ENCODE peak calls at places on chromosomes 7 and 10, in eight cellular contexts. One of them, this sample, is unnamed.

GRCh38 chr10:103231047-103231551 is 14.6 kb upstream of the RPEL1 start:
- DNase-seq in left lung: no peak
- DNase-seq in MM.1S: no peak
- DNase-seq in A549: peak; percentile 96
- DNase-seq in tibial artery: no peak
- DNase-seq in CD4-positive, alpha-beta T cell: no peak
- DNase-seq in SK-N-SH: no peak
- DNase-seq in heart left ventricle: no peak
- DNase-seq in this sample: peak; percentile 86

GRCh38 chr10:42744134-42744701 is 38.4 kb upstream of the BMS1 start:
- DNase-seq in SK-N-SH: no peak
- DNase-seq in MM.1S: no peak
- DNase-seq in CD4-positive, alpha-beta T cell: no peak
- DNase-seq in left lung: no peak
- DNase-seq in heart left ventricle: no peak
- DNase-seq in tibial artery: no peak
- DNase-seq in A549: no peak
- DNase-seq in this sample: no peak

GRCh38 chr10:28343987-28344895 is 41.4 kb upstream of the MPP7 start:
- DNase-seq in SK-N-SH: no peak
- DNase-seq in left lung: no peak
- DNase-seq in A549: no peak
- DNase-seq in CD4-positive, alpha-beta T cell: no peak
- DNase-seq in tibial artery: no peak
- DNase-seq in MM.1S: no peak
- DNase-seq in heart left ventricle: no peak
- DNase-seq in this sample: no peak

GRCh38 chr10:32367793-32368453 is 21.0 kb upstream of the EPC1 start:
- DNase-seq in A549: peak; percentile 73
- DNase-seq in SK-N-SH: peak; percentile 46
- DNase-seq in CD4-positive, alpha-beta T cell: peak; percentile 68
- DNase-seq in MM.1S: peak; percentile 55
- DNase-seq in tibial artery: peak; percentile 55
- DNase-seq in heart left ventricle: peak; percentile 66
- DNase-seq in left lung: no peak
- DNase-seq in this sample: peak; percentile 41

GRCh38 chr7:111108526-111108925 is 17.6 kb downstream of the LRRN3 start:
- DNase-seq in left lung: no peak
- DNase-seq in CD4-positive, alpha-beta T cell: no peak
- DNase-seq in SK-N-SH: no peak
- DNase-seq in heart left ventricle: no peak
- DNase-seq in tibial artery: no peak
- DNase-seq in A549: no peak
- DNase-seq in MM.1S: no peak
- DNase-seq in this sample: no peak

GRCh38 chr7:136171233-136171632 is 194.1 kb upstream of the MTPN start:
- DNase-seq in A549: no peak
- DNase-seq in CD4-positive, alpha-beta T cell: no peak
- DNase-seq in left lung: no peak
- DNase-seq in heart left ventricle: no peak
- DNase-seq in MM.1S: no peak
- DNase-seq in tibial artery: no peak
- DNase-seq in SK-N-SH: no peak
- DNase-seq in this sample: no peak

GRCh38 chr10:90743291-90743690 is 114.5 kb downstream of the HTR7 start:
- DNase-seq in A549: no peak
- DNase-seq in SK-N-SH: no peak
- DNase-seq in left lung: no peak
- DNase-seq in MM.1S: no peak
- DNase-seq in CD4-positive, alpha-beta T cell: no peak
- DNase-seq in heart left ventricle: no peak
- DNase-seq in tibial artery: no peak
- DNase-seq in this sample: no peak

GRCh38 chr10:108601856-108602255 is 1321.5 kb downstream of the XPNPEP1 start:
- DNase-seq in MM.1S: no peak
- DNase-seq in left lung: no peak
- DNase-seq in tibial artery: no peak
- DNase-seq in A549: no peak
- DNase-seq in heart left ventricle: no peak
- DNase-seq in CD4-positive, alpha-beta T cell: no peak
- DNase-seq in SK-N-SH: no peak
- DNase-seq in this sample: no peak

GRCh38 chr7:157521752-157522151 is 184.9 kb downstream of the DNAJB6 start:
- DNase-seq in left lung: no peak
- DNase-seq in SK-N-SH: no peak
- DNase-seq in MM.1S: no peak
- DNase-seq in tibial artery: no peak
- DNase-seq in CD4-positive, alpha-beta T cell: no peak
- DNase-seq in heart left ventricle: no peak
- DNase-seq in A549: no peak
- DNase-seq in this sample: no peak

GRCh38 chr7:5679047-5679740 is 102.3 kb downstream of the RNF216 start:
- DNase-seq in tibial artery: no peak
- DNase-seq in CD4-positive, alpha-beta T cell: no peak
- DNase-seq in MM.1S: no peak
- DNase-seq in heart left ventricle: no peak
- DNase-seq in A549: no peak
- DNase-seq in left lung: no peak
- DNase-seq in SK-N-SH: peak; percentile 58
- DNase-seq in this sample: no peak

GRCh38 chr7:11212816-11213215 is 239.1 kb downstream of the PHF14 start:
- DNase-seq in SK-N-SH: no peak
- DNase-seq in heart left ventricle: no peak
- DNase-seq in MM.1S: no peak
- DNase-seq in tibial artery: no peak
- DNase-seq in CD4-positive, alpha-beta T cell: no peak
- DNase-seq in A549: peak; percentile 21
- DNase-seq in left lung: no peak
- DNase-seq in this sample: no peak

GRCh38 chr10:20984632-20985031 is 87.5 kb upstream of the NEBL start:
- DNase-seq in CD4-positive, alpha-beta T cell: no peak
- DNase-seq in A549: no peak
- DNase-seq in tibial artery: no peak
- DNase-seq in MM.1S: no peak
- DNase-seq in left lung: no peak
- DNase-seq in SK-N-SH: no peak
- DNase-seq in heart left ventricle: no peak
- DNase-seq in this sample: no peak

GRCh38 chr10:61959814-61960213 is 58.3 kb downstream of the ARID5B start:
- DNase-seq in left lung: no peak
- DNase-seq in A549: no peak
- DNase-seq in heart left ventricle: no peak
- DNase-seq in SK-N-SH: no peak
- DNase-seq in MM.1S: no peak
- DNase-seq in CD4-positive, alpha-beta T cell: no peak
- DNase-seq in tibial artery: no peak
- DNase-seq in this sample: no peak

GRCh38 chr7:156778668-156779067 is 114.3 kb downstream of the LMBR1 start:
- DNase-seq in CD4-positive, alpha-beta T cell: no peak
- DNase-seq in SK-N-SH: peak; percentile 76
- DNase-seq in MM.1S: no peak
- DNase-seq in A549: no peak
- DNase-seq in tibial artery: no peak
- DNase-seq in left lung: no peak
- DNase-seq in heart left ventricle: no peak
- DNase-seq in this sample: no peak

GRCh38 chr10:119384127-119384526 is 158.4 kb downstream of the RGS10 start:
- DNase-seq in MM.1S: no peak
- DNase-seq in A549: no peak
- DNase-seq in tibial artery: no peak
- DNase-seq in left lung: no peak
- DNase-seq in heart left ventricle: no peak
- DNase-seq in CD4-positive, alpha-beta T cell: no peak
- DNase-seq in SK-N-SH: no peak
- DNase-seq in this sample: no peak

DNA sequence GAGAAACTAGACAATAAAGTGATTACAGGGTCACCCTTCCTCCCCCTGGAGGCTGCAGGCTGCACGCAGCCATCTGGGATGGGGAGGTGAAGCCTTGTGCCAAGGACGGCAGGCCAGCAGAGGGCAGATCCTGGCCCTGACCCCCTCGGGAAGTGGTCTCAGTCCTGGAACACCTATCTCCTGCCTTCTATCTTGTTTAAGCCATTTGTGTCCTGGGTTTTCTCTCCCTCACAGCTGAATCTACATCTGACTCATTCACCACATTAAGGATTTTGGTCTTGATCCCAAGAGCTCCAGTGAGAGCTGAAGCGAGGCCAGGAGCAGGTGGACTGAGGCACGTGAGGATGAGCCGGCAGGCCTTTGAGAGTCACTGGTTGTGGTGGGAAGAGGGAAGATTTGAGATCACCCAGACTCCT is 16.4 kb upstream of the PARP12 start:
- DNase-seq in MM.1S: no peak
- DNase-seq in tibial artery: no peak
- DNase-seq in left lung: no peak
- DNase-seq in SK-N-SH: peak; percentile 83
- DNase-seq in CD4-positive, alpha-beta T cell: no peak
- DNase-seq in A549: peak; percentile 47
- DNase-seq in heart left ventricle: no peak
- DNase-seq in this sample: no peak
- TF ChIP-seq CTCF in MM.1S: peak; percentile 23
- TF ChIP-seq CTCF in tibial artery: no peak
- TF ChIP-seq CTCF in left lung: no peak
- TF ChIP-seq CTCF in SK-N-SH: peak; percentile 49
- TF ChIP-seq CTCF in CD4-positive, alpha-beta T cell: no peak
- TF ChIP-seq CTCF in A549: peak; percentile 41
- TF ChIP-seq CTCF in heart left ventricle: no peak
- TF ChIP-seq CTCF in this sample: no peak

GRCh38 chr7:101871351-101871750 is 53.9 kb downstream of the CUX1 start:
- DNase-seq in heart left ventricle: no peak
- DNase-seq in MM.1S: no peak
- DNase-seq in SK-N-SH: no peak
- DNase-seq in left lung: no peak
- DNase-seq in tibial artery: no peak
- DNase-seq in CD4-positive, alpha-beta T cell: no peak
- DNase-seq in A549: no peak
- DNase-seq in this sample: no peak

GRCh38 chr7:101868191-101868950 is 50.9 kb downstream of the CUX1 start:
- DNase-seq in SK-N-SH: no peak
- DNase-seq in left lung: no peak
- DNase-seq in A549: no peak
- DNase-seq in heart left ventricle: no peak
- DNase-seq in CD4-positive, alpha-beta T cell: no peak
- DNase-seq in MM.1S: no peak
- DNase-seq in tibial artery: no peak
- DNase-seq in this sample: no peak

GRCh38 chr7:101869026-101869900 is 51.8 kb downstream of the CUX1 start:
- DNase-seq in heart left ventricle: no peak
- DNase-seq in CD4-positive, alpha-beta T cell: no peak
- DNase-seq in A549: no peak
- DNase-seq in SK-N-SH: no peak
- DNase-seq in tibial artery: no peak
- DNase-seq in left lung: no peak
- DNase-seq in MM.1S: no peak
- DNase-seq in this sample: no peak

GRCh38 chr7:101869901-101870290 is 52.5 kb downstream of the CUX1 start:
- DNase-seq in SK-N-SH: no peak
- DNase-seq in A549: no peak
- DNase-seq in left lung: no peak
- DNase-seq in CD4-positive, alpha-beta T cell: no peak
- DNase-seq in heart left ventricle: no peak
- DNase-seq in MM.1S: no peak
- DNase-seq in tibial artery: no peak
- DNase-seq in this sample: no peak

DNA sequence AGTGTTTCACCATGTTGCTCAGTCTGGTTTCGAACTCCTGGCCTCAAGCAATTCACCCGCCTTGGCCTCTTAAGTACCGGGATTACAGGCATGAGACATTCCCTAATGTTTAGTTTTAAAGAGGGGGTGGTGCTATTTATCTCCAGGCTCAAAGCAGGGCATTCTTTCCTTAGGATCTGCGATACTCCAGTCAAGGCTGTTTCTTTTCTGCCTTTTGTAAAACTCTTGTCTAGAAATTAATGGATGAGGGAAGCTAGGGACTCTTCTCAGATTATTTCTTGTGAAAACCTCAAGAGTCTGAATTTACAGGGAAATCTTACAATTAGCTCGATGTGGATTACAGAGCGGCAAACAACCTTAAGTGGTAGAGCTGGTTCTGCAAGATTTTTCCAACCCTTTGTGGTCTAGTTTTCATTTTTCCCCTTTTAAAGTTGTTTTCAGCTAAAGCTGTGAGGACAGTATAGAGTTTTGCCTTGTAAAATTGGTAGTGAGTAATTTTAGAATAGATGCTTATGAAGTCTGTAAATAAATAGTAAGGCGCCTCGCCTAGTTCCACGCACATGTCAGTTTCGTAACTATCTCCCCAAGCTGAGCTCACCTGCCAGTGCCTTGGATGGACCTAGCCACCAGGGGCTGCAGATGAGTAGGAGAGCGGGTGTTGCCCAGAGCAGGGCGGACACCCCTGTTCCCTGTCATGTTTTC is 53.1 kb downstream of the CUX1 start:
- DNase-seq in CD4-positive, alpha-beta T cell: no peak
- DNase-seq in left lung: no peak
- DNase-seq in MM.1S: no peak
- DNase-seq in SK-N-SH: peak; percentile 54
- DNase-seq in heart left ventricle: no peak
- DNase-seq in A549: peak; percentile 78
- DNase-seq in tibial artery: no peak
- DNase-seq in this sample: peak; percentile 67
- H3K27ac ChIP-seq in CD4-positive, alpha-beta T cell: no peak overlapping the region
- H3K27ac ChIP-seq in left lung: peak overlapping the region; percentile 24
- H3K27ac ChIP-seq in MM.1S: no peak overlapping the region
- H3K27ac ChIP-seq in SK-N-SH: no peak overlapping the region
- H3K27ac ChIP-seq in heart left ventricle: no peak overlapping the region
- H3K27ac ChIP-seq in A549: peak overlapping the region; percentile 69
- H3K27ac ChIP-seq in tibial artery: no peak overlapping the region
- H3K27ac ChIP-seq in this sample: peak overlapping the region; percentile 64

GRCh38 chr10:17848646-17849045 is 39.5 kb downstream of the MRC1 start:
- DNase-seq in heart left ventricle: no peak
- DNase-seq in SK-N-SH: no peak
- DNase-seq in A549: no peak
- DNase-seq in CD4-positive, alpha-beta T cell: no peak
- DNase-seq in left lung: no peak
- DNase-seq in tibial artery: no peak
- DNase-seq in MM.1S: no peak
- DNase-seq in this sample: no peak

GRCh38 chr10:17851611-17852010 is 42.5 kb downstream of the MRC1 start:
- DNase-seq in MM.1S: no peak
- DNase-seq in SK-N-SH: no peak
- DNase-seq in heart left ventricle: peak; percentile 80
- DNase-seq in A549: no peak
- DNase-seq in left lung: peak; percentile 76
- DNase-seq in tibial artery: peak; percentile 72
- DNase-seq in CD4-positive, alpha-beta T cell: no peak
- DNase-seq in this sample: no peak

GRCh38 chr10:17850526-17850925 is 41.4 kb downstream of the MRC1 start:
- DNase-seq in A549: no peak
- DNase-seq in MM.1S: no peak
- DNase-seq in left lung: no peak
- DNase-seq in tibial artery: no peak
- DNase-seq in SK-N-SH: no peak
- DNase-seq in heart left ventricle: no peak
- DNase-seq in CD4-positive, alpha-beta T cell: no peak
- DNase-seq in this sample: no peak

GRCh38 chr10:17847586-17848296 is 38.6 kb downstream of the MRC1 start:
- DNase-seq in A549: no peak
- DNase-seq in CD4-positive, alpha-beta T cell: no peak
- DNase-seq in MM.1S: peak; percentile 43
- DNase-seq in SK-N-SH: peak; percentile 32
- DNase-seq in tibial artery: no peak
- DNase-seq in heart left ventricle: no peak
- DNase-seq in left lung: no peak
- DNase-seq in this sample: no peak
- TF ChIP-seq CTCF in A549: peak; percentile 68
- TF ChIP-seq CTCF in CD4-positive, alpha-beta T cell: no peak
- TF ChIP-seq CTCF in MM.1S: peak; percentile 52
- TF ChIP-seq CTCF in SK-N-SH: peak; percentile 71
- TF ChIP-seq CTCF in tibial artery: peak; percentile 41
- TF ChIP-seq CTCF in heart left ventricle: peak; percentile 38
- TF ChIP-seq CTCF in left lung: no peak
- TF ChIP-seq CTCF in this sample: peak; percentile 66

GRCh38 chr10:338176-339037 is 203.2 kb downstream of the ZMYND11 start:
- DNase-seq in heart left ventricle: no peak
- DNase-seq in SK-N-SH: no peak
- DNase-seq in A549: peak; percentile 61
- DNase-seq in tibial artery: no peak
- DNase-seq in CD4-positive, alpha-beta T cell: no peak
- DNase-seq in left lung: no peak
- DNase-seq in MM.1S: no peak
- DNase-seq in this sample: peak; percentile 86
- H3K27ac ChIP-seq in heart left ventricle: no peak overlapping the region
- H3K27ac ChIP-seq in SK-N-SH: no peak overlapping the region
- H3K27ac ChIP-seq in A549: peak overlapping the region; percentile 86
- H3K27ac ChIP-seq in tibial artery: peak overlapping the region; percentile 55
- H3K27ac ChIP-seq in CD4-positive, alpha-beta T cell: no peak overlapping the region
- H3K27ac ChIP-seq in left lung: no peak overlapping the region
- H3K27ac ChIP-seq in MM.1S: no peak overlapping the region
- H3K27ac ChIP-seq in this sample: peak overlapping the region; percentile 96